ENCODE peak calls at places on chromosomes 2 and 18, in seven cellular contexts. L is AG04450, D is HS-27A, S is Right ventricle myocardium inferior, I is AG10803, E is HFFc6, T is skeletal muscle cell. M is an unnamed sample.

GRCh38 chr2:132766573-132766972 is 96.6 kb upstream of the LYPD1 start:
- DNase-seq in T (no peak), L (no peak), D (no peak), E (no peak), S (no peak), I (no peak), M (no peak)

GRCh38 chr2:12341919-12342318 is 374.8 kb upstream of the TRIB2 start:
- DNase-seq in E (no peak), D (peak), I (no peak), T (no peak), S (no peak), L (no peak), M (no peak)

GRCh38 chr2:235050992-235051351 is 99.2 kb downstream of the SH3BP4 start:
- DNase-seq in T (peak), D (no peak), E (peak), S (peak), L (peak), I (peak), M (no peak)

GRCh38 chr18:76821875-76822509 is 365 bp upstream of the ZNF236 start:
- DNase-seq in L (no peak), D (no peak), E (peak), I (peak), T (no peak), S (peak), M (peak)

GRCh38 chr2:170928036-170928823 is 823 bp upstream of the GORASP2 start:
- DNase-seq in T (no peak), S (no peak), E (no peak), I (no peak), D (no peak), L (no peak), M (no peak)

GRCh38 chr2:54455584-54456525 is at the start of gene SPTBN1:
- DNase-seq in S (peak), E (peak), T (peak), D (no peak), I (peak), L (peak), M (no peak)

GRCh38 chr2:172373761-172374160 is 53.6 kb upstream of the ITGA6 start:
- DNase-seq in T (no peak), S (no peak), D (peak), I (peak), L (no peak), E (peak), M (no peak)

GRCh38 chr2:204842731-204843490 is 297.6 kb downstream of the PARD3B start:
- DNase-seq in L (peak), T (peak), S (no peak), D (peak), E (peak), I (peak), M (no peak)

GRCh38 chr2:181790716-181791649 is 100.5 kb upstream of the ITPRID2 start:
- DNase-seq in L (peak), I (peak), E (peak), T (peak), S (no peak), D (peak), M (no peak)

GRCh38 chr2:174544156-174544555 is 53.4 kb downstream of the WIPF1 start:
- DNase-seq in T (no peak), D (no peak), E (no peak), I (no peak), L (no peak), S (no peak), M (no peak)

GRCh38 chr18:62523631-62524442 is 1.0 kb downstream of the ZCCHC2 start:
- DNase-seq in E (peak), D (peak), I (peak), T (peak), L (no peak), S (peak), M (peak)

GRCh38 chr2:23673830-23674679 is 252.9 kb downstream of the ATAD2B start:
- DNase-seq in E (no peak), D (no peak), L (no peak), I (no peak), T (no peak), S (peak), M (no peak)

GRCh38 chr2:237025090-237025865 is 60.4 kb upstream of the COPS8 start:
- DNase-seq in T (peak), E (peak), L (peak), S (no peak), I (peak), D (no peak), M (no peak)

GRCh38 chr2:69509011-69509749 is 71.9 kb upstream of the NFU1 start:
- DNase-seq in T (peak), E (no peak), D (no peak), L (no peak), I (peak), S (no peak), M (no peak)

GRCh38 chr18:4017479-4017878 is 437.6 kb downstream of the DLGAP1 start:
- DNase-seq in I (no peak), T (no peak), S (no peak), E (no peak), L (no peak), D (no peak), M (no peak)

GRCh38 chr2:205605638-205606304 is 76.5 kb upstream of the NRP2 start:
- DNase-seq in D (no peak), L (no peak), T (no peak), E (no peak), I (no peak), S (no peak), M (no peak)

GRCh38 chr2:6352906-6353515 is 512.7 kb downstream of the CMPK2 start:
- DNase-seq in I (peak), S (no peak), E (peak), T (no peak), L (peak), D (no peak), M (no peak)

GRCh38 chr2:137449454-137449853 is 514.8 kb upstream of the HNMT start:
- DNase-seq in E (no peak), S (no peak), L (no peak), I (no peak), T (no peak), D (no peak), M (no peak)

GRCh38 chr18:44895176-44895798 is 214.6 kb downstream of the SETBP1 start:
- DNase-seq in S (peak), I (peak), T (no peak), L (peak), E (peak), D (no peak), M (no peak)

GRCh38 chr2:60707750-60708371 is 48.2 kb upstream of the PAPOLG start:
- DNase-seq in E (peak), D (no peak), L (no peak), S (no peak), I (peak), T (no peak), M (no peak)

GRCh38 chr2:232689152-232689910 is 7.8 kb upstream of the GIGYF2 start:
- DNase-seq in S (no peak), L (no peak), D (no peak), I (peak), E (peak), T (peak), M (no peak)

GRCh38 chr2:231780123-231780908 is 766 bp downstream of the PDE6D start:
- DNase-seq in T (no peak), L (no peak), D (no peak), I (no peak), S (no peak), E (no peak), M (no peak)

GRCh38 chr2:173468394-173468793 is 113.7 kb downstream of the CDCA7 start:
- DNase-seq in L (no peak), D (no peak), S (no peak), E (no peak), T (no peak), I (no peak), M (no peak)

GRCh38 chr2:128310094-128310716 is 8.5 kb downstream of the HS6ST1 start:
- DNase-seq in E (no peak), T (no peak), L (no peak), S (peak), D (no peak), I (no peak), M (no peak)

GRCh38 chr2:117832905-117833613 is 18.6 kb downstream of the DDX18 start:
- DNase-seq in L (no peak), T (no peak), S (no peak), D (no peak), I (peak), E (peak), M (no peak)